ENCODE peak calls at places on chromosomes 13 and 19, in five cellular contexts. V is caudate nucleus, C is foreskin keratinocyte, K is prostate gland, Y is right cardiac atrium. H is an unnamed sample.

GRCh38 chr13:112808377-112809140 is 118.7 kb downstream of the ATP11A start:
- DNase-seq in V (no peak), Y (no peak), K (no peak), C (no peak), H (no peak)

GRCh38 chr13:27728271-27728670 is 64.0 kb upstream of the GSX1 start:
- DNase-seq in V (no peak), Y (no peak), C (no peak), K (no peak), H (no peak)

GRCh38 chr19:485583-486236 is 10.6 kb upstream of the MADCAM1 start:
- DNase-seq in Y (peak; percentile 82), K (no peak), V (peak; percentile 85), C (no peak), H (no peak)

GRCh38 chr13:37501187-37501586 is 97.4 kb downstream of the POSTN start:
- DNase-seq in Y (no peak), K (no peak), C (no peak), V (no peak), H (no peak)

GRCh38 chr19:16449330-16449961 is 22.3 kb downstream of the EPS15L1 start:
- DNase-seq in V (no peak), K (no peak), Y (no peak), C (no peak), H (no peak)

GRCh38 chr19:29805026-29805925 is 6.5 kb upstream of the CCNE1 start:
- DNase-seq in Y (no peak), C (no peak), V (no peak), K (no peak), H (no peak)

GRCh38 chr19:7648265-7649014 is 11.5 kb downstream of the STXBP2 start:
- DNase-seq in K (no peak), V (no peak), Y (no peak), C (no peak), H (no peak)

GRCh38 chr19:39637891-39638290 is 17.8 kb upstream of the LGALS16 start:
- DNase-seq in Y (no peak), C (no peak), V (no peak), K (no peak), H (no peak)

GRCh38 chr13:41133951-41134350 is 1.3 kb upstream of the KBTBD6 start:
- DNase-seq in Y (no peak), C (no peak), K (no peak), V (no peak), H (no peak)

GRCh38 chr19:28585796-28586195 is 627.2 kb downstream of the UQCRFS1 start:
- DNase-seq in V (no peak), Y (no peak), K (no peak), C (no peak), H (no peak)

DNA sequence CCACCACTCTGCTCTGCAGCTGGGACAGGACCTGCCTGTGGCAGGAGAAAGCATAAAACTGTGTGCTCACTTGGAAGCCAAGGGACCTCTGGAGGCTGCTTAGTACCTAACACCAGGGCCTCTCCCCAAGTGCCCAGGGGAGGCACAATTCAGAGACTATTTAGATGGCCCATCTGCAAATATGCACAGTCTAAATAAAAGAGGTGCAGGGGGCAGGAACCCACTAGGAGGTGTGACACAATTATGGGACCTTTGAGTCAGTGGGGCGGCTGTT is 32.6 kb upstream of the EPHX3 start:
- DNase-seq in K (no peak), Y (no peak), V (no peak), C (no peak), H (no peak)
- H3K27ac ChIP-seq in K (no peak overlapping the region), Y (no peak overlapping the region), V (peak overlapping the region; percentile 8), C (no peak overlapping the region), H (peak overlapping the region; percentile 24)

GRCh38 chr13:34410653-34411052 is 531.4 kb upstream of the NBEA start:
- DNase-seq in Y (no peak), K (no peak), C (no peak), V (no peak), H (no peak)
- H3K27ac ChIP-seq in Y (no peak overlapping the region), K (no peak overlapping the region), C (no peak overlapping the region), V (no peak overlapping the region), H (no peak overlapping the region)

GRCh38 chr19:10427169-10427568 is 6.8 kb downstream of the PDE4A start:
- DNase-seq in Y (no peak), K (no peak), V (no peak), C (no peak), H (no peak)
- H3K27ac ChIP-seq in Y (no peak overlapping the region), K (no peak overlapping the region), V (no peak overlapping the region), C (no peak overlapping the region), H (no peak overlapping the region)

DNA sequence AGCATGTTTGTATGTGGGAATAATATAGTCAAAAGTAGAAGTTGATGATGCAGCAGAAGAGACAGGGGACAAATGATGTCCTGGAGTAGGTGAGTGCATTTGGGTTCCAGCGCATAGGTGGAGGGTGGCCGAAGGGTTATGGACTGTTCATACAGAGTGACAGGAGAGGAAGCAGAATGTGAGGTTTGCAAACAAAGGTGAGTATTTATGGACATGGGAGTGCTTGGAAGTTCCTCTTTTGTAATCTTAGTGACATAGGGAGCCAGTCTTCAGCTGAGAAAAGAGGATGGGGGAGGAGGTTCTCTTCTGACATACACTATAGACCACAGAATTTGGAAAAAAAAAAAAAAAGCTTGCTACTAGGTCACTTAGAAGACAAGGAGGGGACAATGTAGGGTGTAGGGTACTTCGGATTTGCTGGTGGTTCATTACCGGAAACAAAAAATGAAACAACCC is 331.6 kb downstream of the DLEU7 start:
- DNase-seq in Y (no peak), V (no peak), C (no peak), K (no peak), H (peak; percentile 31)
- H3K27ac ChIP-seq in Y (no peak overlapping the region), V (peak overlapping the region; percentile 90), C (no peak overlapping the region), K (no peak overlapping the region), H (peak overlapping the region; percentile 85)

GRCh38 chr13:75867718-75868117 is 231.6 kb downstream of the LMO7 start:
- DNase-seq in Y (no peak), V (no peak), K (no peak), C (no peak), H (no peak)

GRCh38 chr13:75872970-75873369 is 236.8 kb downstream of the LMO7 start:
- DNase-seq in V (no peak), K (no peak), Y (no peak), C (no peak), H (no peak)

GRCh38 chr13:75871059-75871458 is 234.9 kb downstream of the LMO7 start:
- DNase-seq in V (no peak), Y (no peak), C (no peak), K (no peak), H (no peak)

GRCh38 chr13:75870397-75870801 is 234.3 kb downstream of the LMO7 start:
- DNase-seq in Y (peak; percentile 45), K (no peak), C (no peak), V (no peak), H (no peak)

GRCh38 chr13:75869981-75870380 is 233.9 kb downstream of the LMO7 start:
- DNase-seq in C (no peak), V (no peak), K (no peak), Y (no peak), H (no peak)
- H3K27ac ChIP-seq in C (no peak overlapping the region), V (no peak overlapping the region), K (no peak overlapping the region), Y (no peak overlapping the region), H (no peak overlapping the region)

H was measured in colonic mucosa.